ENCODE peak calls at places on chromosomes 12 and 14, in four cellular contexts. O is GM12878, X is K562, F is HepG2. I is an unnamed sample.

GRCh38 chr12:79067977-79068376 is 203.4 kb downstream of the SYT1 start:
- DNase-seq in X (no peak), F (no peak), O (no peak), I (no peak)

GRCh38 chr12:53190108-53190729 is 9.5 kb upstream of the CSAD start:
- DNase-seq in F (peak), O (no peak), X (peak), I (peak)

GRCh38 chr14:52701223-52701622 is 5.8 kb upstream of the PSMC6 start:
- DNase-seq in X (no peak), O (no peak), F (no peak), I (no peak)

GRCh38 chr12:84376320-84376719 is 536.3 kb downstream of the SLC6A15 start:
- DNase-seq in O (no peak), F (no peak), X (no peak), I (no peak)

GRCh38 chr12:33786532-33786931 is 235.8 kb upstream of the ALG10 start:
- DNase-seq in X (no peak), O (no peak), F (no peak), I (no peak)

GRCh38 chr12:64895541-64895940 is 71.1 kb downstream of the TBC1D30 start:
- DNase-seq in F (no peak), O (no peak), X (no peak), I (no peak)

GRCh38 chr12:48717252-48717695 is 767 bp upstream of the CCNT1 start:
- DNase-seq in X (no peak), O (peak), F (no peak), I (no peak)

GRCh38 chr12:132433641-132434395 is 56.1 kb upstream of the FBRSL1 start:
- DNase-seq in F (no peak), X (no peak), O (no peak), I (no peak)

GRCh38 chr12:5434647-5434968 is 2.7 kb downstream of the NTF3 start:
- DNase-seq in X (no peak), O (no peak), F (no peak), I (no peak)

GRCh38 chr14:75238728-75239455 is 39.7 kb upstream of the FOS start:
- DNase-seq in F (no peak), X (no peak), O (no peak), I (no peak)

GRCh38 chr12:49707127-49707811 is at the start of gene FMNL3:
- DNase-seq in X (peak), O (peak), F (peak), I (peak)

GRCh38 chr12:113120670-113121370 is 14.7 kb downstream of the RASAL1 start:
- DNase-seq in F (no peak), X (no peak), O (no peak), I (no peak)

GRCh38 chr12:2138871-2139308 is 86.1 kb downstream of the CACNA1C start:
- DNase-seq in F (no peak), X (no peak), O (no peak), I (no peak)

GRCh38 chr12:47735649-47736048 is 10.4 kb upstream of the ENDOU start:
- DNase-seq in F (no peak), X (no peak), O (no peak), I (no peak)

GRCh38 chr12:112885204-112885603 is 21.6 kb upstream of the OAS1 start:
- DNase-seq in O (no peak), F (no peak), X (no peak), I (no peak)

GRCh38 chr14:74963705-74964271 is 8.4 kb upstream of the PGF start:
- DNase-seq in F (no peak), O (no peak), X (no peak), I (no peak)

GRCh38 chr12:131105351-131105735 is 151.6 kb downstream of the ADGRD1 start:
- DNase-seq in F (no peak), X (no peak), O (no peak), I (no peak)

GRCh38 chr14:96676161-96676560 is 121.0 kb upstream of the VRK1 start:
- DNase-seq in X (no peak), O (no peak), F (no peak), I (no peak)

GRCh38 chr12:1580036-1580435 is 14.3 kb downstream of the FBXL14 start:
- DNase-seq in X (no peak), F (no peak), O (no peak), I (no peak)

GRCh38 chr12:20624718-20625117 is 70.4 kb upstream of the SLCO1C1 start:
- DNase-seq in F (peak), O (no peak), X (no peak), I (peak)

GRCh38 chr12:92518071-92518470 is 184.7 kb upstream of the PLEKHG7 start:
- DNase-seq in F (no peak), X (no peak), O (no peak), I (no peak)

GRCh38 chr12:65278576-65279386 is at the start of gene MSRB3:
- DNase-seq in X (peak), O (no peak), F (peak), I (peak)

GRCh38 chr14:48584031-48584430 is 908.6 kb upstream of the MDGA2 start:
- DNase-seq in X (no peak), F (no peak), O (no peak), I (no peak)

GRCh38 chr14:101927859-101928258 is 36.5 kb upstream of the DYNC1H1 start:
- DNase-seq in O (no peak), F (no peak), X (peak), I (no peak)

GRCh38 chr14:41607119-41607785 is 576 bp downstream of the LRFN5 start:
- DNase-seq in F (no peak), O (no peak), X (no peak), I (peak)

GRCh38 chr12:54935235-54935951 is 49.2 kb downstream of the TESPA1 start:
- DNase-seq in F (peak), X (peak), O (peak), I (no peak)

GRCh38 chr12:132199101-132199500 is 54.8 kb downstream of the NOC4L start:
- DNase-seq in O (no peak), X (no peak), F (no peak), I (no peak)

GRCh38 chr12:15978431-15978950 is 67.4 kb downstream of the DERA start:
- DNase-seq in O (no peak), F (no peak), X (no peak), I (no peak)

GRCh38 chr12:131233737-131234474 is 280.2 kb downstream of the ADGRD1 start:
- DNase-seq in O (no peak), X (no peak), F (no peak), I (no peak)

GRCh38 chr12:62720661-62721330 is 214.2 kb downstream of the PPM1H start:
- DNase-seq in O (no peak), X (no peak), F (no peak), I (no peak)

GRCh38 chr14:68877993-68878575 is 85.2 kb upstream of the ZFP36L1 start:
- DNase-seq in F (no peak), X (no peak), O (no peak), I (no peak)

GRCh38 chr14:68871392-68871791 is 78.5 kb upstream of the ZFP36L1 start:
- DNase-seq in O (no peak), F (no peak), X (no peak), I (no peak)

GRCh38 chr14:68876976-68877375 is 84.1 kb upstream of the ZFP36L1 start:
- DNase-seq in O (no peak), X (no peak), F (no peak), I (no peak)

GRCh38 chr14:68874746-68875155 is 81.9 kb upstream of the ZFP36L1 start:
- DNase-seq in X (no peak), O (no peak), F (no peak), I (no peak)

DNA sequence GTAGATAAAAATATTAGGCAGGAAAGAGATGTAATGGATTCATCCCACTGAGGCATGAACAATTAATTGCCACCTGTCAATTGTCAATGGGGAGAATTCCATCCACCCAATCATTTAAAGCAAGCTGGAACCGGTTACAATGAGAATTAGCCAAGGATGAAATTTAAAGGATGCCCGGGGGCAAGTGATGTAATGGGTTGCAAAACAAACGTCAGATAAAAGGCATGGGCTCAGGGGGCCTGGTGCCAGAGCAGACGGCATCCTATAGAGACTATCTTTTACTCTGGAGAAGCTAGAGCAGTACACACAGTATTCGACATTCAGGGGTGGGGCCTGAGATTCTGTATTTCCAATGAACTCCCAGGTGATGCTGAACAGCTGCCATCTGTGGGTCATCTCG is 80.5 kb upstream of the ZFP36L1 start:
- DNase-seq in O (no peak), X (no peak), F (no peak), I (no peak)
- TF ChIP-seq CBFB in O (no peak), X (no peak), F (no peak), I (no peak)

GRCh38 chr12:6871052-6871957 is 1.8 kb downstream of the SPSB2 start:
- DNase-seq in F (no peak), O (no peak), X (no peak), I (no peak)
- TF ChIP-seq CBFB in F (no peak), O (no peak), X (no peak), I (no peak)

DNA sequence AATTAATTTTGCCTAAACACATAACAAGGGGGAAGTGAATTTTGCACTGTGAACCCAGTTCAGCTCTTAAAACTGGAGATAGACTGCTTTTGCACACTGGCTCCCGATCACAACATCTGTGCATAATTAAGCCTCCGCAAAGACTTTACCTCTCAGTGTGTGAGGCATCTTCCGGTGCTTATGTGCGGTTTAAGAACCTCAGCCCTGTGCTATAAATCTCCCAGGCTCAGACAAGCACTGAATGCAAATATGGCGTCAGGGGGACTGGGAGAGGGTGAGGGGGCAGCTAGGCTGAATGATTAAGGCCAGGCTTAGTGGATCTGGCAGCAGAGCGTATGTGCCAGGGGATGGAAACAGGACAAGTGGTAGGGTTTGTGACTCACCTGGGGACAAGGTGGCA is 103.3 kb downstream of the ADCK1 start:
- DNase-seq in F (no peak), O (no peak), X (no peak), I (no peak)
- TF ChIP-seq CBFB in F (no peak), O (no peak), X (no peak), I (no peak)

GRCh38 chr14:69387311-69387710 is 10.8 kb downstream of the ERH start:
- DNase-seq in F (no peak), O (no peak), X (no peak), I (no peak)
- TF ChIP-seq CBFB in F (no peak), O (no peak), X (no peak), I (no peak)

GRCh38 chr12:50734409-50735263 is 29.3 kb upstream of the ATF1 start:
- DNase-seq in X (peak), O (no peak), F (peak), I (peak)

GRCh38 chr12:50733720-50734119 is 30.2 kb upstream of the ATF1 start:
- DNase-seq in O (no peak), X (no peak), F (no peak), I (no peak)

GRCh38 chr12:50742776-50743175 is 21.1 kb upstream of the ATF1 start:
- DNase-seq in X (no peak), O (no peak), F (no peak), I (no peak)

GRCh38 chr12:50740307-50740706 is 23.6 kb upstream of the ATF1 start:
- DNase-seq in F (no peak), O (no peak), X (no peak), I (no peak)

DNA sequence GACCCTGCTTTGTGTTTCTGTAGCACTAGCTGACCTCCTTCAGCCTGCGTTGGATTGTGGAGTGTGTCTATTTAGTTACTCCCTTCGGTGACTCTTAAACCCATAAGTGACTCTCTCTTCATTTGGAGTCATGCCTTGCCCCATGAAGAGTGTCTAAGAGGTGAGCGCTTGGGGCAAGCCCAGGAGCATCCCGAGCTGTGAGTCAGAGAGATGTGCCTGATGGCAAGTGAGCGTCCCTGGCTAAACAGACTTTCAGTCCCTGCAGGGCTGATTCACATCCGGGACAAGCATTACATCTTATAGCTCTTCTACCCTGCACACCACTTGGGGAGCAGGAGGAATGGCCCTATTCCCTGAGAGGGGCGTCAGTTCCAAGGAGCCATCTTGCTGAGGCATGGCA is 24.3 kb upstream of the ATF1 start:
- DNase-seq in F (no peak), X (no peak), O (no peak), I (no peak)
- TF ChIP-seq CBFB in F (no peak), X (no peak), O (no peak), I (no peak)

DNA sequence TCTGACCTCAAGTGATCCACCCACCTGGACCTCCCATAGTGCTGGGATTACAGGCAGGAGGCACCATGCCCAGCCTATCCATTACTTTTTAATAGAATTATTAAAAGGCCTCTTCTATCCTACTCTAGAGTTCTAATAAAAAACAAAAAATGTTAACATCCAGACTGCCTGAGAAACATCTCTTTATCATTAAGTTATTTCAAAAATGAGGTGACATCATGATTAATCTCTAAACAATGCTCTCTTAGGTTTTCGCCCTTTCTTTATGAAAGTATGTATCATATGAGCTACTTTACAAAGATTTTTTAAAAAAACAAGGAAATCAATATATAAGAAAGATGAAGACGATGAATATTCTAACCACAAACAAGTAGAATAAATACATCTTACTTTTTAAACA is 52.6 kb downstream of the FGD6 start:
- DNase-seq in F (no peak), O (no peak), X (no peak), I (no peak)
- TF ChIP-seq CBFB in F (no peak), O (no peak), X (no peak), I (no peak)

GRCh38 chr14:63486729-63487128 is 56.4 kb downstream of the PPP2R5E start:
- DNase-seq in X (no peak), F (no peak), O (no peak), I (no peak)
- TF ChIP-seq CBFB in X (no peak), F (no peak), O (no peak), I (no peak)

GRCh38 chr12:108594-108993 is 42.0 kb downstream of the IQSEC3 start:
- DNase-seq in O (no peak), F (no peak), X (no peak), I (no peak)
- TF ChIP-seq CBFB in O (no peak), F (no peak), X (no peak), I (no peak)